ENCODE peak calls at places on chromosomes 11 and 22, in eight cellular contexts. One of them, this sample, is unnamed.

GRCh38 chr11:111531687-111532364 is 8.7 kb upstream of the LAYN start:
- DNase-seq in HepG2: no peak
- DNase-seq in GM12878: peak; percentile 8
- DNase-seq in HCT116: peak; percentile 3
- DNase-seq in SK-N-SH: no peak
- DNase-seq in K562: no peak
- DNase-seq in HL-60: no peak
- DNase-seq in Panc1: no peak
- DNase-seq in this sample: no peak

GRCh38 chr11:62238151-62238550 is 3.9 kb upstream of the SCGB1D2 start:
- DNase-seq in HepG2: no peak
- DNase-seq in GM12878: no peak
- DNase-seq in HCT116: no peak
- DNase-seq in SK-N-SH: no peak
- DNase-seq in K562: no peak
- DNase-seq in HL-60: no peak
- DNase-seq in Panc1: no peak
- DNase-seq in this sample: no peak

GRCh38 chr22:46408568-46409506 is 73.3 kb downstream of the TRMU start:
- DNase-seq in HepG2: no peak
- DNase-seq in GM12878: no peak
- DNase-seq in HCT116: no peak
- DNase-seq in SK-N-SH: no peak
- DNase-seq in K562: no peak
- DNase-seq in HL-60: no peak
- DNase-seq in Panc1: no peak
- DNase-seq in this sample: no peak

GRCh38 chr11:46547579-46547978 is 46.2 kb downstream of the AMBRA1 start:
- DNase-seq in HepG2: no peak
- DNase-seq in GM12878: no peak
- DNase-seq in HCT116: no peak
- DNase-seq in SK-N-SH: no peak
- DNase-seq in K562: no peak
- DNase-seq in HL-60: no peak
- DNase-seq in Panc1: no peak
- DNase-seq in this sample: no peak

GRCh38 chr11:35003658-35004057 is 87.2 kb downstream of the PDHX start:
- DNase-seq in HepG2: no peak
- DNase-seq in GM12878: no peak
- DNase-seq in HCT116: no peak
- DNase-seq in SK-N-SH: no peak
- DNase-seq in K562: no peak
- DNase-seq in HL-60: no peak
- DNase-seq in Panc1: no peak
- DNase-seq in this sample: no peak

GRCh38 chr11:1229471-1230120 is 6.7 kb downstream of the MUC5B start:
- DNase-seq in HepG2: no peak
- DNase-seq in GM12878: no peak
- DNase-seq in HCT116: no peak
- DNase-seq in SK-N-SH: peak; percentile 36
- DNase-seq in K562: no peak
- DNase-seq in HL-60: no peak
- DNase-seq in Panc1: no peak
- DNase-seq in this sample: no peak

GRCh38 chr11:119377961-119378667 is 3.4 kb downstream of the USP2 start:
- DNase-seq in HepG2: no peak
- DNase-seq in GM12878: no peak
- DNase-seq in HCT116: no peak
- DNase-seq in SK-N-SH: peak; percentile 8
- DNase-seq in K562: peak; percentile 84
- DNase-seq in HL-60: no peak
- DNase-seq in Panc1: no peak
- DNase-seq in this sample: no peak

GRCh38 chr11:119341222-119342022 is 739 bp upstream of the C1QTNF5 start:
- DNase-seq in HepG2: no peak
- DNase-seq in GM12878: no peak
- DNase-seq in HCT116: no peak
- DNase-seq in SK-N-SH: no peak
- DNase-seq in K562: no peak
- DNase-seq in HL-60: no peak
- DNase-seq in Panc1: no peak
- DNase-seq in this sample: peak; percentile 43

GRCh38 chr11:57597461-57597892 is at the start of gene SERPING1:
- DNase-seq in HepG2: no peak
- DNase-seq in GM12878: no peak
- DNase-seq in HCT116: no peak
- DNase-seq in SK-N-SH: no peak
- DNase-seq in K562: no peak
- DNase-seq in HL-60: no peak
- DNase-seq in Panc1: no peak
- DNase-seq in this sample: peak; percentile 66

GRCh38 chr11:74147199-74147929 is 23.4 kb downstream of the C2CD3 start:
- DNase-seq in HepG2: no peak
- DNase-seq in GM12878: no peak
- DNase-seq in HCT116: no peak
- DNase-seq in SK-N-SH: no peak
- DNase-seq in K562: no peak
- DNase-seq in HL-60: no peak
- DNase-seq in Panc1: no peak
- DNase-seq in this sample: no peak

GRCh38 chr11:122791411-122791810 is 46.9 kb upstream of the CRTAM start:
- DNase-seq in HepG2: no peak
- DNase-seq in GM12878: no peak
- DNase-seq in HCT116: no peak
- DNase-seq in SK-N-SH: no peak
- DNase-seq in K562: no peak
- DNase-seq in HL-60: no peak
- DNase-seq in Panc1: peak; percentile 28
- DNase-seq in this sample: no peak

GRCh38 chr11:30908272-30908671 is 322.1 kb upstream of the MPPED2 start:
- DNase-seq in HepG2: no peak
- DNase-seq in GM12878: no peak
- DNase-seq in HCT116: no peak
- DNase-seq in SK-N-SH: no peak
- DNase-seq in K562: no peak
- DNase-seq in HL-60: no peak
- DNase-seq in Panc1: no peak
- DNase-seq in this sample: no peak

GRCh38 chr11:65014146-65014960 is at the start of gene ARL2:
- DNase-seq in HepG2: peak; percentile 88
- DNase-seq in GM12878: no peak
- DNase-seq in HCT116: no peak
- DNase-seq in SK-N-SH: no peak
- DNase-seq in K562: no peak
- DNase-seq in HL-60: peak; percentile 81
- DNase-seq in Panc1: no peak
- DNase-seq in this sample: no peak

GRCh38 chr11:58711832-58712231 is 19.9 kb downstream of the GLYAT start:
- DNase-seq in HepG2: no peak
- DNase-seq in GM12878: no peak
- DNase-seq in HCT116: no peak
- DNase-seq in SK-N-SH: no peak
- DNase-seq in K562: peak; percentile 51
- DNase-seq in HL-60: no peak
- DNase-seq in Panc1: no peak
- DNase-seq in this sample: no peak

GRCh38 chr11:83363280-83363679 is 77.1 kb upstream of the CCDC90B start:
- DNase-seq in HepG2: no peak
- DNase-seq in GM12878: no peak
- DNase-seq in HCT116: no peak
- DNase-seq in SK-N-SH: no peak
- DNase-seq in K562: no peak
- DNase-seq in HL-60: no peak
- DNase-seq in Panc1: no peak
- DNase-seq in this sample: no peak

GRCh38 chr22:47059701-47060161 is 297.3 kb downstream of the TBC1D22A start:
- DNase-seq in HepG2: no peak
- DNase-seq in GM12878: peak; percentile 8
- DNase-seq in HCT116: no peak
- DNase-seq in SK-N-SH: no peak
- DNase-seq in K562: no peak
- DNase-seq in HL-60: no peak
- DNase-seq in Panc1: no peak
- DNase-seq in this sample: no peak

DNA sequence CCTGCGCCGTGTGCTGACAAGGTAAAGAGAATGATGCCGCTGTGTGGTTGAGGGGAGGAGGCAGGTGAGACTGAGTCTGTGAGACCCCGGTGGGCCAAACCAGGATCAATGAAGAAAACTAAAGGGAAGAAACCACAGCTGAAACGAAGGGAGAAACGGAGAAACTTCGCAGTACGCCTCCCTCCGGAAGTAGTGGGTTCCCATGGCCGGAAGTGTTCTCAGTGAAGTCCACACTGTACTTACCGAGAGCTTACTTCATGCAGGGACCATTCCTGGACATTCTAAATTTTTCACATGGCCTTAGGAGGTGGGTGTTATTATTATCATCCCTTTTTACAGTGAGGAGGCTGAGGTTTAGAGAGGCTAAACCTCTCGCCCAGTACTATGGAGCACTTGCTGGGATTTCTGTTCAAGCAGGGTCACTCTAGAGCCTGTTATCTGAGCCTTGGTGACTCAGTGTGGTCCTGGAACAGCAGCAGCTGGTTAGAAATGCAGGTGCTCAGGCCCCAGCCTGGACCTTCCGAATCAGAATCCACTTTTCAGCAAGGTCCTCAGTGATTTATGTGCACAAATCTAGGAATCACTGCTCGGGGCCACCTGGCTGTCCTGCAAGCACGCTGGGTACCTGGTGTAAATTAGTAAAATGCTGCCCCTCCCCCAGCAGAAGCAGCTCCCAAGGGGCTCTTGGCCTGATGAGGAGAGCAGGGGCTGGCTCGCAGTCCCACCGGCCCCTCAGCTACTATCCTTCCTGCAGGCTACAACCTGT is 18.0 kb downstream of the CD5 start:
- DNase-seq in HepG2: no peak
- DNase-seq in GM12878: no peak
- DNase-seq in HCT116: no peak
- DNase-seq in SK-N-SH: no peak
- DNase-seq in K562: no peak
- DNase-seq in HL-60: no peak
- DNase-seq in Panc1: no peak
- DNase-seq in this sample: no peak
- TF ChIP-seq CTCF in HepG2: no peak
- TF ChIP-seq CTCF in GM12878: no peak
- TF ChIP-seq CTCF in HCT116: no peak
- TF ChIP-seq CTCF in SK-N-SH: no peak
- TF ChIP-seq CTCF in K562: no peak
- TF ChIP-seq CTCF in HL-60: no peak
- TF ChIP-seq CTCF in Panc1: no peak
- TF ChIP-seq CTCF in this sample: no peak

DNA sequence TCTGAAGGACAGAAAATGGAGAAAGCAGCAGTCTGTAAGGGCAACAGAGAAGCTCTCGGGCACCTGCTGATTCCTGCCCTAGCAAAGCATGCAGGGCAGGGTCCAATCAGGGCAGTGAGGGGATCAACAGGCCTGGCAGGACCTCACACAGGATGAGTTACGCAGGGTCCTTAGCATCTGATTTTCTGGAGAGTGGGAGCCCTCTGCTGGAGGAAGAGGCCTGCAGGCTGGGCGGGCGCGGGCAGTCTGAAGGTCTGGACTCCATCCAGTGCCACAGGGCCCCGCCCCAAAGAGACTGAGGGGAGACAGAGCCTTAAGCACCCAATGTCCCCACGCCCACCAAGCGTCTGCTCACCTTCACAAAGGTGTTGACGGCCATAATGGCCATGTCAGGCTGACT is 28.9 kb downstream of the AP1B1 start:
- DNase-seq in HepG2: peak; percentile 50
- DNase-seq in GM12878: no peak
- DNase-seq in HCT116: peak; percentile 16
- DNase-seq in SK-N-SH: peak; percentile 81
- DNase-seq in K562: peak; percentile 16
- DNase-seq in HL-60: no peak
- DNase-seq in Panc1: no peak
- DNase-seq in this sample: peak; percentile 77
- TF ChIP-seq POLR2AphosphoS5 in HepG2: no peak
- TF ChIP-seq POLR2AphosphoS5 in GM12878: no peak
- TF ChIP-seq POLR2AphosphoS5 in HCT116: no peak
- TF ChIP-seq POLR2AphosphoS5 in SK-N-SH: no peak
- TF ChIP-seq POLR2AphosphoS5 in K562: no peak
- TF ChIP-seq POLR2AphosphoS5 in HL-60: no peak
- TF ChIP-seq POLR2AphosphoS5 in Panc1: no peak
- TF ChIP-seq POLR2AphosphoS5 in this sample: no peak

GRCh38 chr11:131671320-131671719 is 300.9 kb downstream of the NTM start:
- DNase-seq in HepG2: no peak
- DNase-seq in GM12878: no peak
- DNase-seq in HCT116: no peak
- DNase-seq in SK-N-SH: no peak
- DNase-seq in K562: no peak
- DNase-seq in HL-60: no peak
- DNase-seq in Panc1: no peak
- DNase-seq in this sample: no peak

GRCh38 chr11:131671764-131672163 is 301.3 kb downstream of the NTM start:
- DNase-seq in HepG2: no peak
- DNase-seq in GM12878: no peak
- DNase-seq in HCT116: no peak
- DNase-seq in SK-N-SH: no peak
- DNase-seq in K562: no peak
- DNase-seq in HL-60: no peak
- DNase-seq in Panc1: no peak
- DNase-seq in this sample: peak; percentile 79

GRCh38 chr11:131675489-131675888 is 305.1 kb downstream of the NTM start:
- DNase-seq in HepG2: no peak
- DNase-seq in GM12878: no peak
- DNase-seq in HCT116: no peak
- DNase-seq in SK-N-SH: no peak
- DNase-seq in K562: no peak
- DNase-seq in HL-60: no peak
- DNase-seq in Panc1: no peak
- DNase-seq in this sample: no peak

GRCh38 chr11:131672191-131672590 is 301.8 kb downstream of the NTM start:
- DNase-seq in HepG2: no peak
- DNase-seq in GM12878: no peak
- DNase-seq in HCT116: no peak
- DNase-seq in SK-N-SH: no peak
- DNase-seq in K562: no peak
- DNase-seq in HL-60: no peak
- DNase-seq in Panc1: no peak
- DNase-seq in this sample: no peak

GRCh38 chr11:131674051-131674755 is 303.8 kb downstream of the NTM start:
- DNase-seq in HepG2: peak; percentile 21
- DNase-seq in GM12878: no peak
- DNase-seq in HCT116: peak; percentile 3
- DNase-seq in SK-N-SH: peak; percentile 80
- DNase-seq in K562: peak; percentile 68
- DNase-seq in HL-60: peak; percentile 25
- DNase-seq in Panc1: peak; percentile 47
- DNase-seq in this sample: peak; percentile 80
- TF ChIP-seq REST in HepG2: no peak
- TF ChIP-seq REST in GM12878: no peak
- TF ChIP-seq REST in HCT116: no peak
- TF ChIP-seq REST in SK-N-SH: no peak
- TF ChIP-seq REST in K562: no peak
- TF ChIP-seq REST in HL-60: no peak
- TF ChIP-seq REST in Panc1: no peak
- TF ChIP-seq REST in this sample: no peak

DNA sequence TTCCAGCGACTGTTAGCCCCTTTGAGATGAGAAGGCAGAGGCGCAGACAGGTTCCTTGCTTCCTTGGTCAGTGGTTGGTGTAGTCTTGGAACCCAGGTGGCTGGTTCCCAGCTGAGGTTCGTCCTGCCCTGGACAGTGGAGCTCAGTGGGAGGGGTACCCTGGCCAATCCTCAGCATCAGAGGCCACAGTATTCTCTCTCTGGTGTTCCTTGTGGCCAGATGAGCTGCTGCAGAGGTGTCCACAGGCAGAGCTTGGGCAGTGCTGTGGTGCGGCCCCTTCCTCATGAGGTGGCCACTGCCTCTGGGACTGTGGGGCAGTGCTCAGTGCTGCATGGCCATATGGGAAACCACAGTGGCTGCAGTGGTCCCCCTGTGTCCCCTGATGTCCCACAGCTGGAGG is 61.8 kb downstream of the CTTN start:
- DNase-seq in HepG2: no peak
- DNase-seq in GM12878: no peak
- DNase-seq in HCT116: no peak
- DNase-seq in SK-N-SH: no peak
- DNase-seq in K562: no peak
- DNase-seq in HL-60: no peak
- DNase-seq in Panc1: no peak
- DNase-seq in this sample: no peak
- TF ChIP-seq CTCF in HepG2: no peak
- TF ChIP-seq CTCF in GM12878: no peak
- TF ChIP-seq CTCF in HCT116: no peak
- TF ChIP-seq CTCF in SK-N-SH: no peak
- TF ChIP-seq CTCF in K562: no peak
- TF ChIP-seq CTCF in HL-60: no peak
- TF ChIP-seq CTCF in Panc1: no peak
- TF ChIP-seq CTCF in this sample: no peak